ENCODE peak calls at places on chromosomes 12 and 14, in ten cellular contexts. D is A549, C is stomach, N is body of pancreas, X is H54, V is heart left ventricle, B is uterus, M is transverse colon, P is esophagus squamous epithelium, A is ovary. W is an unnamed sample.

GRCh38 chr12:104295954-104296353 is 7.6 kb upstream of the EID3 start:
- DNase-seq in D (peak), C (no peak), N (no peak), X (no peak), V (no peak), B (no peak), M (no peak), P (no peak), A (no peak), W (no peak)

GRCh38 chr12:5546616-5547015 is 114.7 kb downstream of the NTF3 start:
- DNase-seq in D (no peak), C (no peak), N (no peak), X (no peak), V (no peak), B (no peak), M (no peak), P (no peak), A (no peak), W (peak)

GRCh38 chr14:53683229-53683628 is 273.4 kb downstream of the BMP4 start:
- DNase-seq in D (no peak), C (no peak), N (no peak), X (no peak), V (no peak), B (no peak), M (no peak), P (no peak), A (no peak), W (no peak)

GRCh38 chr12:100576311-100577036 is 3.0 kb downstream of the GAS2L3 start:
- DNase-seq in D (peak), C (no peak), N (peak), X (peak), V (no peak), B (no peak), M (no peak), P (no peak), A (no peak), W (no peak)

GRCh38 chr14:99606359-99606758 is 2.4 kb upstream of the CCDC85C start:
- DNase-seq in D (no peak), C (no peak), N (no peak), X (no peak), V (no peak), B (no peak), M (no peak), P (no peak), A (no peak), W (no peak)

GRCh38 chr14:93320489-93320888 is 12.3 kb downstream of the BTBD7 start:
- DNase-seq in D (no peak), C (no peak), N (no peak), X (no peak), V (no peak), B (no peak), M (no peak), P (no peak), A (no peak), W (no peak)

GRCh38 chr12:131112690-131113290 is 159.1 kb downstream of the ADGRD1 start:
- DNase-seq in D (no peak), C (no peak), N (no peak), X (no peak), V (peak), B (no peak), M (no peak), P (no peak), A (no peak), W (no peak)

GRCh38 chr12:20438307-20438779 is 70.0 kb downstream of the PDE3A start:
- DNase-seq in D (peak), C (no peak), N (no peak), X (no peak), V (no peak), B (no peak), M (no peak), P (no peak), A (no peak), W (no peak)

GRCh38 chr12:67419810-67420209 is 150.7 kb downstream of the CAND1 start:
- DNase-seq in D (no peak), C (no peak), N (no peak), X (no peak), V (no peak), B (no peak), M (no peak), P (no peak), A (no peak), W (no peak)

GRCh38 chr12:50218386-50218785 is 51.2 kb upstream of the CERS5 start:
- DNase-seq in D (peak), C (no peak), N (no peak), X (peak), V (no peak), B (no peak), M (no peak), P (no peak), A (no peak), W (no peak)

GRCh38 chr12:26630546-26631027 is 202.4 kb downstream of the ITPR2 start:
- DNase-seq in D (peak), C (no peak), N (no peak), X (peak), V (no peak), B (peak), M (no peak), P (no peak), A (peak), W (no peak)

GRCh38 chr12:114668151-114668891 is 15.7 kb downstream of the TBX3 start:
- DNase-seq in D (peak), C (peak), N (peak), X (peak), V (peak), B (peak), M (peak), P (no peak), A (peak), W (no peak)

GRCh38 chr14:104577457-104578301 is 1.9 kb upstream of the C14orf180 start:
- DNase-seq in D (no peak), C (peak), N (no peak), X (no peak), V (no peak), B (peak), M (peak), P (no peak), A (no peak), W (no peak)

GRCh38 chr14:33120966-33121365 is 182.3 kb downstream of the NPAS3 start:
- DNase-seq in D (no peak), C (no peak), N (no peak), X (no peak), V (no peak), B (no peak), M (no peak), P (no peak), A (no peak), W (no peak)

GRCh38 chr12:113899844-113900471 is 66.2 kb downstream of the RBM19 start:
- DNase-seq in D (no peak), C (no peak), N (peak), X (no peak), V (no peak), B (no peak), M (no peak), P (no peak), A (no peak), W (no peak)

GRCh38 chr12:55715169-55715764 is 579 bp upstream of the BLOC1S1 start:
- DNase-seq in D (no peak), C (no peak), N (no peak), X (no peak), V (peak), B (no peak), M (no peak), P (no peak), A (no peak), W (no peak)

GRCh38 chr12:109310247-109311125 is 1.4 kb upstream of the FOXN4 start:
- DNase-seq in D (no peak), C (no peak), N (no peak), X (no peak), V (no peak), B (no peak), M (no peak), P (no peak), A (no peak), W (no peak)

GRCh38 chr14:100076630-100077029 is 11.4 kb downstream of the EVL start:
- DNase-seq in D (no peak), C (no peak), N (peak), X (no peak), V (no peak), B (peak), M (no peak), P (no peak), A (peak), W (peak)

GRCh38 chr12:78209851-78210493 is 379.3 kb downstream of the NAV3 start:
- DNase-seq in D (no peak), C (no peak), N (no peak), X (no peak), V (no peak), B (peak), M (no peak), P (no peak), A (no peak), W (no peak)

GRCh38 chr14:62428429-62429203 is 616.6 kb downstream of the KCNH5 start:
- DNase-seq in D (no peak), C (no peak), N (no peak), X (no peak), V (no peak), B (no peak), M (no peak), P (no peak), A (no peak), W (no peak)

GRCh38 chr14:44833376-44833775 is 128.4 kb downstream of the KLHL28 start:
- DNase-seq in D (peak), C (no peak), N (no peak), X (no peak), V (no peak), B (no peak), M (no peak), P (no peak), A (no peak), W (no peak)

GRCh38 chr12:571795-572531 is 91.3 kb downstream of the NINJ2 start:
- DNase-seq in D (peak), C (peak), N (no peak), X (peak), V (peak), B (no peak), M (no peak), P (no peak), A (no peak), W (no peak)

GRCh38 chr12:111624540-111624939 is 25.4 kb upstream of the ATXN2 start:
- DNase-seq in D (no peak), C (no peak), N (no peak), X (no peak), V (no peak), B (no peak), M (no peak), P (no peak), A (no peak), W (no peak)

GRCh38 chr14:69631509-69631908 is 20.1 kb downstream of the SUSD6 start:
- DNase-seq in D (no peak), C (no peak), N (no peak), X (no peak), V (no peak), B (no peak), M (no peak), P (no peak), A (no peak), W (no peak)

GRCh38 chr14:60111732-60112131 is 20.0 kb downstream of the PCNX4 start:
- DNase-seq in D (no peak), C (no peak), N (no peak), X (no peak), V (no peak), B (no peak), M (no peak), P (no peak), A (no peak), W (no peak)

GRCh38 chr12:43957732-43958131 is 121.9 kb downstream of the TMEM117 start:
- DNase-seq in D (peak), C (no peak), N (peak), X (peak), V (no peak), B (no peak), M (no peak), P (no peak), A (no peak), W (no peak)

GRCh38 chr12:12297201-12297830 is 30.5 kb upstream of the LRP6 start:
- DNase-seq in D (no peak), C (no peak), N (no peak), X (no peak), V (no peak), B (no peak), M (no peak), P (no peak), A (no peak), W (no peak)

GRCh38 chr14:53411110-53411509 is 258.0 kb upstream of the DDHD1 start:
- DNase-seq in D (no peak), C (no peak), N (no peak), X (no peak), V (no peak), B (no peak), M (no peak), P (no peak), A (no peak), W (no peak)

GRCh38 chr12:6954754-6955461 is 3.8 kb downstream of the PTPN6 start:
- DNase-seq in D (no peak), C (no peak), N (no peak), X (no peak), V (no peak), B (no peak), M (no peak), P (no peak), A (no peak), W (no peak)

GRCh38 chr12:6954316-6954710 is 3.2 kb downstream of the PTPN6 start:
- DNase-seq in D (no peak), C (no peak), N (no peak), X (no peak), V (no peak), B (no peak), M (no peak), P (no peak), A (no peak), W (no peak)

GRCh38 chr12:6952860-6953416 is 1.8 kb downstream of the PTPN6 start:
- DNase-seq in D (no peak), C (no peak), N (no peak), X (no peak), V (no peak), B (no peak), M (no peak), P (no peak), A (no peak), W (no peak)

GRCh38 chr12:6952121-6952859 is 1.1 kb downstream of the PTPN6 start:
- DNase-seq in D (no peak), C (no peak), N (no peak), X (no peak), V (no peak), B (no peak), M (no peak), P (no peak), A (no peak), W (no peak)

DNA sequence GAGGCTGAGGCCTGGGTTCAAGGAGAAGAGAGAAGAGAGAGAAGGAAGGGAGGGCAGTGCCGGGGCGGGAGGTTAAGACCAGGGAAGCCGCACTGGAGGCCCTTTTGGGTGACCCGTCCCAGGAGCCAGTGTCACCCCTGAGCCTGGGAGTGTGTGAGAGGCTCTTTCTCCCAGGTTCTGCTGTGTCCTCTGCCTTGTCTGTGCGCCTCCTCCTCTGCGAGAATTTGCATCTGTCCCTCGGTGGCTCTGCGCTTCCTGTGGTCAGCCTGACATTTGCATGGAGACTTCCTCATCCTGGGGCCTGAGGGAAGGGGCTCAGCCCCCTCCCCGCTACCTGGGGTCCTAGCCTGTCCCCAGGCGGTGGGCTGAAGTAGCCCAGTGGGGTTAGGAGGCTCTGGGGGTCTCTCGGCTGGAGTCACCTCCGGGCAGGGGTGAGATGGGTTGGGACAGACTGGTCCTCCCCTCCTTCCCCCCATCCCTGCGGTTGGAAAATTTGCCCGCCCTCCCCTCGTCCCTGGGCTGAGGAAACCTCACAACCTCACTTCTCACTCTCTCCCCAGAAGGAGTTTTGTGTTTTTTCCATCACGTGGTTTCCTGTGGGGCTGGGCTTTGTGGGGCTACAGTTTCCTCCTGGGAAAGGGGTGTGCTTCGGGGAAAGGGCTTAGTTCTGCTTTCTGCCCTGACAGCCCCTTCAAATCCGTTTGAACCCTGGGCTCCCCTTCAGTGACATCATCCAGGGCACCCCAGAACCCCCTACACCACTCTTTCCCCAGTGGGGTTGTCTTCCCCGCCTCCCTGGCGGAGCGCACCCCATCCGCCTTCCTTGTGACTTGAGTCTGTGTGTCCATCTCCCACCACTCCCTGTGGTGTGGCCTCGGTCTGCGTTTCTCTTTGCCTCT is 2.5 kb downstream of the PTPN6 start:
- DNase-seq in D (no peak), C (peak), N (peak), X (no peak), V (peak), B (no peak), M (peak), P (no peak), A (no peak), W (no peak)
- TF ChIP-seq POLR2A in D (no peak), C (no peak), N (no peak), X (no peak), V (no peak), B (no peak), M (peak), P (no peak), A (no peak), W (no peak)

GRCh38 chr12:52032797-52033505 is 18.3 kb upstream of the NR4A1 start:
- DNase-seq in D (peak), C (peak), N (peak), X (peak), V (peak), B (peak), M (peak), P (peak), A (peak), W (peak)
- TF ChIP-seq POLR2A in D (peak), C (no peak), N (peak), X (no peak), V (peak), B (peak), M (peak), P (peak), A (peak), W (peak)

GRCh38 chr14:67359319-67359774 is 257 bp downstream of the ATP6V1D start:
- DNase-seq in D (no peak), C (no peak), N (peak), X (peak), V (peak), B (no peak), M (peak), P (no peak), A (no peak), W (no peak)
- TF ChIP-seq POLR2A in D (no peak), C (no peak), N (peak), X (peak), V (peak), B (peak), M (peak), P (no peak), A (no peak), W (no peak)

GRCh38 chr12:98985156-98985555 is 340.1 kb downstream of the APAF1 start:
- DNase-seq in D (no peak), C (no peak), N (no peak), X (no peak), V (no peak), B (no peak), M (no peak), P (no peak), A (no peak), W (no peak)

DNA sequence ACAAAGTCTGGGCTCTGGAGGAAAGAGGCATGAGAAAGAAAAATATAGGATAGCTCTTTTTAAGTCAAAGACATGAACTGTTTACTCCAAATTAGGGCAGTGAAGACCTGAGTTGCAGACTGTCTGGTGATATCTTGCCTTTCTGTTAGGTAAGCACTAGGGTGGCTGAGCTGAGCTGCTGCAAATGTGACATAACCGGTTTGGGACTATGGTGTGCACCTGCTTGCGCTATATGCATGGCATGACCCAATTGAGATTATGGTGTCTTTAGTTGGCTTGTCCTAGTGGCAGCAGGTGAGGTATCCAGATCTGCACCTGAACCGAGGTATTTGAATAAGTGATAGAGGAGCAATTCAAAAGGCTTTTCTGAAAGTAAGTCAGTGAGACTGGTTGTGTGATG is 345.6 kb downstream of the APAF1 start:
- DNase-seq in D (no peak), C (no peak), N (no peak), X (no peak), V (no peak), B (no peak), M (no peak), P (no peak), A (no peak), W (no peak)
- TF ChIP-seq POLR2A in D (no peak), C (no peak), N (no peak), X (no peak), V (no peak), B (no peak), M (no peak), P (no peak), A (no peak), W (no peak)

DNA sequence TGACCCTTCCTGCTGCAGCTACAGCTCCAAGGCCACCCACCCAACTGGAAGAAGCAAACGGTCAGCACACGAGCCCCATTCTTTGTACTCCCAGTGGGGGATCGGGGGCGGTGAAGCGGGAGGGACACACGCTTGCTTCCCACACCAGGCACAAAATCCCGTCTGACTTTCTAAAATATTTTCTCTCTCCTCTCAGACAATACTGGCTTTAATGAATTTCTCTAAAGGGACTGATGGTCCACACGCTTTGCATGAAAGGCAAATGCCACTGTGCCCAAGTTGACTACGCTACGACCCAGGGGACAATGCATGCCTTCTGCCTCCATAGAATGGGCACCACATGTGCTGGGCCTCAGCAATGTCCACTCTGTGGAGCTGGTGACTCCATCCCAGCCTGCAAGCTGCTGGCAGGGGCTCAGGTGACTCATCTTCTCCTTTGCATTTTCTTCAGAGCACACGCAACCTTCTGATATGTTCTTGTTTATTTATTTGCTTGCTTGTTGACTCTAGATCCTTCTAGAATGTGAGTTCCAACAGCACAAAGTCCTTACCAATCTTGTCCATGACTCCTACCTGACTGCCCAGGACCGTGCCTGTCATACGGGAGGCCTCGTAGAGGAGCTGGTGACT is 15.6 kb downstream of the SYNE3 start:
- DNase-seq in D (peak), C (peak), N (no peak), X (peak), V (no peak), B (peak), M (no peak), P (no peak), A (peak), W (no peak)
- TF ChIP-seq POLR2A in D (no peak), C (no peak), N (no peak), X (no peak), V (no peak), B (no peak), M (no peak), P (no peak), A (no peak), W (no peak)

DNA sequence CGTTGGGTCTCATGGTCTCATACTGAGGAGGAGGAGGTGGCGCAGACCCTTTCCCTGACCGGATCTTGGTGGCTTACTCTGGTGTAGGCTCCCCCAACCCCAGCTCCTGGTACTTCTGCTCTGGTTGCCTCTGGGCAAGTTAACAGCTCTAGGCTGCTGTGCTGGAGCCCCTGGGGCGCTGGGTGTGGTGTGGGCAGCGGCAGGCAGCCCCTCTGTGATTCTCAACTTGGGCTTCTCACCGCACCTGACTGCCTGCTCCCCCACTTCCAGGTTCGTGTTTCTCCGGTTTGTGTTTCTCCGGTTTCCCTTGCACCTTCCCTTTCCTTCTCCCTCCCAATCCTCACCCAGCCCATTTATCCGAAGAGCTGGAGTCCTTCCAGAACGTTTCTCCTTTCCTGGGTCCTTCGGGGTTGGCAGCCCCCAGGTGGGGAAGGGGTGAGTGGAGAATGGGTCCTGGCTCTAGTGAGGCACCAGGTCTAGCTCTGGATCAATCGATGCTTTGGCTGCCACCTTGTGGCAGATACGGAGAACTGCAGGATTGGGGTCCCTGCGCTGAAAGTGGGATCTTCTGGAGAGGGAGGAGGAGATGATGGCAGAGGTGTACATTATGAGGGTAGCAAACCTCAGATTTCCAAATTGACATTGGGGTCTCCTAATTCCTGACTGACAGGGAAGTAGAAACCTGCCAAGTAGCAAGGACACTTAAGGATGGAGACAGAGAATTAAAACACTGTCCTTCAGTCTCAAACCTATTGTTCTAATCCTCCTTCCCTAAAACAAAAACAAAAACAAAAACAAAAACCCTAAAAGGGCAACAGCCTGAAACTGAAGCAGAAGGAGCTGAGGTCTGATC is 8.3 kb downstream of the CISTR start:
- DNase-seq in D (peak), C (peak), N (peak), X (peak), V (no peak), B (peak), M (peak), P (no peak), A (peak), W (no peak)
- TF ChIP-seq POLR2A in D (no peak), C (no peak), N (no peak), X (no peak), V (no peak), B (no peak), M (no peak), P (no peak), A (no peak), W (no peak)

W was measured in esophagus muscularis mucosa.